ENCODE peak calls at places on chromosomes 3 and 15, in five cellular contexts. G, O, L, U and Z are unnamed samples.

GRCh38 chr15:48360841-48361240 is 29.6 kb downstream of the DUT start:
- DNase-seq in G (no peak), O (no peak), L (no peak), U (no peak), Z (no peak)

GRCh38 chr3:42906085-42906904 is at the start of gene ZNF662:
- DNase-seq in G (peak), O (no peak), L (peak), U (peak), Z (no peak)

GRCh38 chr3:54859204-54859603 is 68.7 kb downstream of the LRTM1 start:
- DNase-seq in G (no peak), O (no peak), L (no peak), U (no peak), Z (no peak)

GRCh38 chr3:194661374-194661773 is 10.6 kb downstream of the LSG1 start:
- DNase-seq in G (no peak), O (no peak), L (no peak), U (no peak), Z (no peak)

GRCh38 chr3:141959531-141959920 is 83.1 kb downstream of the ATP1B3 start:
- DNase-seq in G (no peak), O (no peak), L (no peak), U (no peak), Z (no peak)

GRCh38 chr3:126683506-126683905 is 20.5 kb upstream of the CHCHD6 start:
- DNase-seq in G (no peak), O (no peak), L (no peak), U (no peak), Z (no peak)

GRCh38 chr15:53072077-53072476 is 281.9 kb upstream of the ONECUT1 start:
- DNase-seq in G (peak), O (peak), L (peak), U (no peak), Z (no peak)

GRCh38 chr3:139534444-139534812 is 5.1 kb downstream of the RBP1 start:
- DNase-seq in G (no peak), O (no peak), L (peak), U (peak), Z (no peak)

GRCh38 chr3:132721479-132722164 is 587 bp downstream of the NPHP3 start:
- DNase-seq in G (peak), O (peak), L (peak), U (peak), Z (peak)

GRCh38 chr3:147361671-147362420 is 44.5 kb downstream of the ZIC4 start:
- DNase-seq in G (peak), O (peak), L (no peak), U (no peak), Z (no peak)

GRCh38 chr3:71355862-71356261 is 227.7 kb downstream of the FOXP1 start:
- DNase-seq in G (peak), O (no peak), L (no peak), U (no peak), Z (no peak)

GRCh38 chr15:40582726-40583246 is 11.3 kb upstream of the KNL1 start:
- DNase-seq in G (no peak), O (no peak), L (peak), U (no peak), Z (no peak)

GRCh38 chr3:15637131-15637951 is 35.8 kb downstream of the BTD start:
- DNase-seq in G (peak), O (no peak), L (no peak), U (no peak), Z (no peak)

GRCh38 chr15:90592144-90592887 is 62.6 kb downstream of the CRTC3 start:
- DNase-seq in G (no peak), O (no peak), L (no peak), U (no peak), Z (no peak)

GRCh38 chr15:95684126-95684525 is 646.4 kb upstream of the NR2F2 start:
- DNase-seq in G (no peak), O (no peak), L (no peak), U (no peak), Z (no peak)

GRCh38 chr15:98416222-98416835 is 232.0 kb upstream of the IGF1R start:
- DNase-seq in G (no peak), O (no peak), L (no peak), U (no peak), Z (no peak)

GRCh38 chr15:55389276-55389631 is 18.9 kb downstream of the CCPG1 start:
- DNase-seq in G (no peak), O (no peak), L (no peak), U (no peak), Z (no peak)

DNA sequence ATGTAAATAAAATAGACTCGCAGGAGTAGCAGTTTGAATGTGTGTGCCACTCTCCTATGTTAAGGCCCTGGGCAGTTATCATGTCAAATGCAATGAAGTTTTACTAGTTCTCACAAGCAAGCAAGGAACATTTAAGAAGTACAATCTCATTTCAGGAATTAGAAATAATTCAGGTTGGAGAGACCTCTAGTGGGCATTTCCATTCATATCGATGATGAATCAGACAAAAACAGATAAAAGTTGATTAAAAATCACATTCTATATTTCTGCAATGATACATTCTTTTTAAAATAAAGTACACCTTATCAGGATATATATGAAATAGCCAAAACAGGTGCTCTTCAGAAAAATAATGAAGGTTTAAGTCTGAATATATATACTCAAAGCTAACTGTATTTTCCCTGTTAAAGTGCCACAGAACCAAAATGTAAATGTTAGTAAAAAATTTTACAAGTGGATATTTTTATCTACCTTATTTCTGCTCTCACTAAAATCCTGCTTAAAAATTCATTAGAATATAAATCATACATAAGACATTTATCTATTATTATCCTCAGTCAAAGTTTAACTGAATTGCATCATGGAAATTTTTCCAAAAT is 492.4 kb upstream of the FRG2C start:
- DNase-seq in G (no peak), O (no peak), L (no peak), U (no peak), Z (no peak)
- TF ChIP-seq CTCF in G (peak), O (peak), L (peak), U (no peak), Z (no peak)

DNA sequence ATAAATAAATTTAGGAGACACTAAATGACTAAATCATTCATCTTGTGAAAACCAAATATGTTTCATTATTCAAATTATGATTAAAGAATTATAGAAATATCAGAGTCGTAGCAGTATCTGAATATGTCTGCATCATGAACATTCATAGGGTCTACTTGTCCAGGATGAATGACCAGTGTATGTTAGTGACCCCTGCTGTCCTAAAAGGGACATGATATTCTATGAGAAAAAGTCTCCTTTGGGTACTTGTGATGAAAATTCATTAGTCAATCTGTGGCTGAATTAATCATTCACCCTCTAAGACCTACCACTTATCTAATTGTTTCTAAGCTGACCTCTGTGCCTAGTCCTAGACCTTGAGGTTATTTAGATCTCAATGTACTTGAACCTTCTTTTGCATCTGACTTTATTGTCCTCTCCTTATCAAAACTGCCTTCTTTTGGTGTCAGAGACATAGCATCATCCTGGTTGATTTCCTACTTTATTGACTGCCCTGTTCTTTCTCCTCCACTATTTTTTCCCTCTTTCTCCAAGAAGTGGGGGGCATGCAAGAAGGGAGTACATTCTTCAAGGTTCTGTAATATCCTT is 799.3 kb downstream of the DIPK2A start:
- DNase-seq in G (no peak), O (no peak), L (no peak), U (no peak), Z (no peak)
- TF ChIP-seq CTCF in G (no peak), O (peak), L (peak), U (no peak), Z (no peak)

GRCh38 chr3:190696777-190697501 is 165.6 kb downstream of the GMNC start:
- DNase-seq in G (peak), O (peak), L (no peak), U (no peak), Z (no peak)

GRCh38 chr3:190697901-190698300 is 164.6 kb downstream of the GMNC start:
- DNase-seq in G (no peak), O (no peak), L (no peak), U (no peak), Z (no peak)

GRCh38 chr3:190697502-190697830 is 165.0 kb downstream of the GMNC start:
- DNase-seq in G (no peak), O (no peak), L (no peak), U (no peak), Z (no peak)

GRCh38 chr3:190699784-190700183 is 162.7 kb downstream of the GMNC start:
- DNase-seq in G (no peak), O (no peak), L (no peak), U (no peak), Z (no peak)

DNA sequence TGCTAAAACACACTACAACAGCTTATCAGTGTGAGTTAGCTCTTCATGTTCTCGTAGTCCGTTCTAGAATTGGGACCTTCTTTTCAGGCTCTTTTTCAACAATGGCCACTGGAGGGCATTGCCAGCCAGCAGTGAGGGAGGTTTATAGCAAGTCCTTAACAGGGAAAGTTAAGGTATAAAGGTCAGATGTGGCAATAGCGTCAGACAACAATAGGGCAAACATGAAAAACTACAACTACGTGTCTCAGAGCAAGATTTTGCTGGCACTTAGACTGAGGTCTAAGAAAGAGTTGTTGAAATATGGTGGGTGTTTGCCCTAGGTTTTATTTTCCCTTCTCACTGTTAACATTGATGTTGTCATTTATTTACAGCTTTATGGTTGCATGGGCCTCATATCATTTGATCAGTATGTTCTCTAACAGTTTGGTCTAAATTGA is 161.4 kb downstream of the GMNC start:
- DNase-seq in G (peak), O (peak), L (peak), U (peak), Z (no peak)
- TF ChIP-seq CTCF in G (peak), O (no peak), L (peak), U (no peak), Z (no peak)

DNA sequence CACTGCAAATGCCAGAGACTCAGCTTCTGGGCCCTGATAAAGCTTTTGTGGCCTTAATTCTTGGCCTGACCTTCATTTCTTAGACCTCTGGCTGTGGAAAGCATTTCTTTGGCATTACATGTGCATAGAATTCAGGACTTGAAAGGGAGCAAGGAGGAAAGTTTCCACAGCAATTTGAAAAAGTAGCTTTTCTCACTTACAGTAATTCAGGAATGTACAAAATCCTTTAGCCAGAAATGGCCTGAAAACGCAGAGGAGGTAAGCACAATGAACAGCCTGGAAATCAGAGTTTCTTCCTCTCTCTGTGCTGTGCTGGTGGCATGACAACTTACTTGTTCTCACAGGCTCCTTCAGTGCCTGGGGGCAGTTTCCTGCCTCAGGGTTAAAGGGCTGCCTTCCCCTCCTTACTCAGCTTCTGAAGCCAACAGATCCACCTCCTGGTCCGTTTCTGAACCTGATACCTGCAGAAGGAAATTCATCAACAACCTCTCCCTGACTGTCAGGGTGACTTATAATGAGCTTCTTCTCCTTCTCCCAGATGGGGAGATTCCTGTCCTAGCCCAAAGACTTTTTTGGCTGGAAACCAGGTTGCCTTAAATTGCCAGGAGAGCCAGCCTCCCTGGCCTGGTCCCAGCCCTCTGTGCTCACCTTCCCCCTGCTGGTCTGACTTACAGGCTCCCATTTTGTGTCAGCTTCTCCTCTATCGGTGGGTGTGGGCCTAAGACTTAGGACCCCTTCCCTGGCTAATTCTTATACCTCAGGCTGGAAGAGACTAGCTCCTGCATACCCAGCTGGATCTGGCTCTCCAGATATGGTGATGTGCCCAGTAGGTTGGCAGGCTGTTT is 102.3 kb downstream of the MYRIP start:
- DNase-seq in G (no peak), O (peak), L (no peak), U (no peak), Z (no peak)
- TF ChIP-seq CTCF in G (no peak), O (no peak), L (no peak), U (no peak), Z (no peak)

DNA sequence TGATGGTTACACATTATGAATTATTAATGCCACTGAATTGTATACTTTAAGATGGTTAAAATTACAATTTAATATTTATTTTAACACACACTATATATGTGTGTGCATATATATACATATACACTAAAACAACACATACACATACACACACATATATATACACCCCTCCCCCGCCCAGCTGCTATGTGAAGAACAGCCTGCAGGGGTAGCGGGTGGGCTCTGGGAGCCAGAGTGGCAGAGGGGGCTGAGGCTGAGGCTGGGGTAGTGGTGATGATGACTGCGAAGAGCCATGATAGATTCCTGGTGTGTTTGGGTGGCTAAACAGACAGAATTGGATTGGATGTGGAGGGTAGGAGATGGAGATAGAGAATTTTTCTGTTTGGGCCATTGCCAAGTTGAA is 39.4 kb upstream of the APEH start:
- DNase-seq in G (peak), O (no peak), L (no peak), U (no peak), Z (no peak)
- TF ChIP-seq CTCF in G (no peak), O (no peak), L (no peak), U (no peak), Z (no peak)

DNA sequence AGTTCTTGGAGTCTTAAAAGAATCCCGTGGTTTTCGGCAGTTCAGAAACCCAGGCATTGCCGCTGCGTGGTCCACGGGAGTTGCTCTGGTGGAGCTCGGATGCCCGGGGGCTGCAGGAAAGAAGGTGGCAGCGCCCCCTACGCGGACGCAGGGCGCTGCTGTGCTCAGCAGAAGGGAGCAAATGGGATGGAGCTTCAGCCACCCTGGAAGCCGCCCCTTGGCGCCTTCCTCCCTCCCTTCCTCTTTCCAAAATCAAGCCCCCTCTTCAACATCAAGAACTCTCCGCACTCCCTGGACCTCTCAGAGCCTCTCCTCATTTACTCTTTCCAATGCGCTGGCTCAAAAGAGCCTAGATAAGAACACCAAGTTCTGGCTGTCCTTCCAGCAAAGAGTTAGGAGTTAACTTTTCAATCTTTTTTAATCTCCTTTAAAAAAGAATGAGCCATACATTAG is 880 bp upstream of the CHRNA7 start:
- DNase-seq in G (no peak), O (peak), L (no peak), U (no peak), Z (no peak)
- TF ChIP-seq CTCF in G (no peak), O (no peak), L (peak), U (no peak), Z (no peak)

DNA sequence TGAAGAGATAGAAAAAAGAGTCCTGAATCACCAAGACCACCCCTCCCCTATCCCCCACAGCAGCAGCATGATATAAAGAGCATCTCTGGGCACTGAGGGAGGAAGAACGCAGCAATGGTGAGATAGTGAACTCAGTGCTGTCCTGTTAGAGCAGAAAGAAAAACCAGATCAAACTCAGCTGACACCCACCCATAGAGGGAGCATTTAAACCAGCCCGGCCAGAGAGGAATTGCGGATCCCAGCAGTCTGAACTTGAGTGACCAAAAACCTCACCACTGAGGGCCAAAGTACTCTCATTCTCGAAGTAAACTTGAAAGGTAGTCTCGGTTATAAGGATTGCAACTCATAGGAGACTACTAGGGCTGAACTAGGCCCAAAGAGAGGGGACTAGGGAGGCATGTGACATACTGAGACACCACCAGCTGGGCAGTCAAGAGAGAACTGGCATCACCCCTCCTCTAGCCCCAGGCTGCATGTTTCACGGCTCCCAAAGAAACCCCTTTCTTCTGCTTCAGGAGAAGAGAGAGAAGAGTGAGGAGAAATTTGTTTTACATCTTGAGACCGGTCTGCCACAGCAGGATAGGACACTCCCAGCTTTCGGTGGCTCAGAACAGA is 39.2 kb upstream of the TGFBR2 start:
- DNase-seq in G (no peak), O (no peak), L (no peak), U (no peak), Z (no peak)
- TF ChIP-seq CTCF in G (no peak), O (no peak), L (no peak), U (no peak), Z (no peak)

DNA sequence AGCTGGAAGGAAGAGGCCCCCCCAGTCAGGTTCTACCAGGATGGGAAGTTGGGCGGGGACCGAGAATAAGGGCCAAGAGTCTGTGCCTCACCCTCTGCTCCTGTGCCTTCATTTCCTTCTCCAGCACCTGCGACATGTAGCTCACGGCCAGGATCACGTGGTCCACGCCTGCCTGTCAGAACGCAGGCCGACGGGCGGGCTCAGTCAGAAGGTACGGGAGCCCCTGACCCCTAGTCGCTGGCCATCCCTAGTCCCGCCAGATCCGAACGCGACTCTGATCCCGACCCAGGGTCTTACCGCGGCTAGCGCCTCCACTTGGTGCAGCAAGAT is 485 bp downstream of the GMPPB start:
- DNase-seq in G (peak), O (peak), L (peak), U (peak), Z (no peak)
- TF ChIP-seq CTCF in G (no peak), O (no peak), L (no peak), U (no peak), Z (no peak)